ENCODE peak calls at places on chromosomes 12 and 14, in six cellular contexts. One of them, this sample, is unnamed.

GRCh38 chr14:106691601-106692291 is 1165.4 kb downstream of the TMEM121 start:
- DNase-seq in ascending aorta: no peak
- DNase-seq in left lung: peak
- DNase-seq in GM12865: peak
- DNase-seq in AG04450: no peak
- DNase-seq in GM12878: peak
- DNase-seq in this sample: peak

GRCh38 chr14:24366664-24367505 is 1.1 kb upstream of the NFATC4 start:
- DNase-seq in left lung: peak
- DNase-seq in AG04450: peak
- DNase-seq in ascending aorta: peak
- DNase-seq in GM12878: peak
- DNase-seq in GM12865: peak
- DNase-seq in this sample: peak

GRCh38 chr12:58668233-58668632 is 252.1 kb downstream of the LRIG3 start:
- DNase-seq in left lung: no peak
- DNase-seq in GM12878: no peak
- DNase-seq in ascending aorta: no peak
- DNase-seq in GM12865: no peak
- DNase-seq in AG04450: no peak
- DNase-seq in this sample: no peak

GRCh38 chr12:88242161-88242925 is 100.2 kb downstream of the TMTC3 start:
- DNase-seq in GM12878: no peak
- DNase-seq in ascending aorta: peak
- DNase-seq in left lung: no peak
- DNase-seq in AG04450: peak
- DNase-seq in GM12865: peak
- DNase-seq in this sample: no peak

GRCh38 chr14:54976316-54976715 is 50.6 kb downstream of the WDHD1 start:
- DNase-seq in AG04450: peak
- DNase-seq in GM12865: no peak
- DNase-seq in left lung: no peak
- DNase-seq in ascending aorta: no peak
- DNase-seq in GM12878: no peak
- DNase-seq in this sample: no peak

GRCh38 chr12:25264015-25264582 is 13.4 kb upstream of the KRAS start:
- DNase-seq in ascending aorta: no peak
- DNase-seq in GM12865: no peak
- DNase-seq in GM12878: no peak
- DNase-seq in AG04450: no peak
- DNase-seq in left lung: no peak
- DNase-seq in this sample: no peak

GRCh38 chr14:67970923-67971322 is 151.3 kb downstream of the RAD51B start:
- DNase-seq in ascending aorta: no peak
- DNase-seq in GM12865: no peak
- DNase-seq in AG04450: no peak
- DNase-seq in GM12878: no peak
- DNase-seq in left lung: no peak
- DNase-seq in this sample: no peak

GRCh38 chr12:92047058-92047826 is 98.4 kb downstream of the BTG1 start:
- DNase-seq in ascending aorta: no peak
- DNase-seq in AG04450: no peak
- DNase-seq in GM12865: no peak
- DNase-seq in GM12878: no peak
- DNase-seq in left lung: no peak
- DNase-seq in this sample: no peak

GRCh38 chr12:106304001-106304421 is 1.5 kb downstream of the TCP11L2 start:
- DNase-seq in GM12878: no peak
- DNase-seq in ascending aorta: no peak
- DNase-seq in left lung: no peak
- DNase-seq in GM12865: no peak
- DNase-seq in AG04450: no peak
- DNase-seq in this sample: no peak

GRCh38 chr14:39015964-39016577 is 87.0 kb downstream of the SEC23A start:
- DNase-seq in GM12865: no peak
- DNase-seq in GM12878: no peak
- DNase-seq in left lung: no peak
- DNase-seq in ascending aorta: no peak
- DNase-seq in AG04450: no peak
- DNase-seq in this sample: no peak

GRCh38 chr14:78608998-78609787 is 439.0 kb downstream of the NRXN3 start:
- DNase-seq in AG04450: no peak
- DNase-seq in ascending aorta: no peak
- DNase-seq in left lung: no peak
- DNase-seq in GM12865: peak
- DNase-seq in GM12878: no peak
- DNase-seq in this sample: no peak

GRCh38 chr12:94263905-94264655 is 115.7 kb downstream of the PLXNC1 start:
- DNase-seq in left lung: peak
- DNase-seq in ascending aorta: no peak
- DNase-seq in GM12878: no peak
- DNase-seq in GM12865: no peak
- DNase-seq in AG04450: no peak
- DNase-seq in this sample: no peak

GRCh38 chr12:80271770-80272169 is 172.3 kb upstream of the PTPRQ start:
- DNase-seq in GM12878: no peak
- DNase-seq in AG04450: no peak
- DNase-seq in GM12865: no peak
- DNase-seq in left lung: no peak
- DNase-seq in ascending aorta: no peak
- DNase-seq in this sample: no peak

GRCh38 chr12:47547077-47547476 is 158.8 kb downstream of the RPAP3 start:
- DNase-seq in AG04450: peak
- DNase-seq in GM12865: no peak
- DNase-seq in ascending aorta: no peak
- DNase-seq in GM12878: no peak
- DNase-seq in left lung: no peak
- DNase-seq in this sample: no peak

GRCh38 chr14:102777711-102778615 is 714 bp downstream of the TRAF3 start:
- DNase-seq in AG04450: no peak
- DNase-seq in ascending aorta: no peak
- DNase-seq in left lung: no peak
- DNase-seq in GM12865: peak
- DNase-seq in GM12878: no peak
- DNase-seq in this sample: no peak

GRCh38 chr12:120012067-120012621 is 23.1 kb downstream of the BICDL1 start:
- DNase-seq in GM12878: peak
- DNase-seq in AG04450: no peak
- DNase-seq in GM12865: peak
- DNase-seq in left lung: no peak
- DNase-seq in ascending aorta: no peak
- DNase-seq in this sample: peak

GRCh38 chr12:131473721-131474709 is 236.9 kb upstream of the SFSWAP start:
- DNase-seq in AG04450: no peak
- DNase-seq in left lung: no peak
- DNase-seq in GM12878: no peak
- DNase-seq in ascending aorta: no peak
- DNase-seq in GM12865: no peak
- DNase-seq in this sample: no peak

GRCh38 chr12:131471946-131472732 is 238.8 kb upstream of the SFSWAP start:
- DNase-seq in GM12878: no peak
- DNase-seq in left lung: no peak
- DNase-seq in GM12865: no peak
- DNase-seq in AG04450: no peak
- DNase-seq in ascending aorta: no peak
- DNase-seq in this sample: no peak

GRCh38 chr12:131468206-131468605 is 242.7 kb upstream of the SFSWAP start:
- DNase-seq in ascending aorta: no peak
- DNase-seq in AG04450: no peak
- DNase-seq in GM12878: no peak
- DNase-seq in left lung: no peak
- DNase-seq in GM12865: no peak
- DNase-seq in this sample: no peak

GRCh38 chr12:131473261-131473660 is 237.6 kb upstream of the SFSWAP start:
- DNase-seq in ascending aorta: no peak
- DNase-seq in AG04450: no peak
- DNase-seq in left lung: no peak
- DNase-seq in GM12878: no peak
- DNase-seq in GM12865: no peak
- DNase-seq in this sample: no peak

GRCh38 chr12:131471271-131471905 is 239.5 kb upstream of the SFSWAP start:
- DNase-seq in ascending aorta: no peak
- DNase-seq in left lung: no peak
- DNase-seq in AG04450: no peak
- DNase-seq in GM12878: no peak
- DNase-seq in GM12865: no peak
- DNase-seq in this sample: no peak
- TF ChIP-seq CTCF in ascending aorta: no peak
- TF ChIP-seq CTCF in left lung: no peak
- TF ChIP-seq CTCF in AG04450: no peak
- TF ChIP-seq CTCF in GM12878: no peak
- TF ChIP-seq CTCF in GM12865: no peak
- TF ChIP-seq CTCF in this sample: no peak

GRCh38 chr12:123064885-123065619 is 84.6 kb downstream of the ARL6IP4 start:
- DNase-seq in AG04450: no peak
- DNase-seq in GM12865: no peak
- DNase-seq in ascending aorta: no peak
- DNase-seq in GM12878: no peak
- DNase-seq in left lung: no peak
- DNase-seq in this sample: no peak

GRCh38 chr12:123062682-123063426 is 82.4 kb downstream of the ARL6IP4 start:
- DNase-seq in GM12865: peak
- DNase-seq in left lung: peak
- DNase-seq in AG04450: no peak
- DNase-seq in ascending aorta: peak
- DNase-seq in GM12878: no peak
- DNase-seq in this sample: no peak

GRCh38 chr12:123064356-123064755 is 83.9 kb downstream of the ARL6IP4 start:
- DNase-seq in GM12865: no peak
- DNase-seq in left lung: no peak
- DNase-seq in GM12878: no peak
- DNase-seq in AG04450: no peak
- DNase-seq in ascending aorta: peak
- DNase-seq in this sample: no peak

GRCh38 chr12:123061806-123062205 is 81.3 kb downstream of the ARL6IP4 start:
- DNase-seq in GM12865: no peak
- DNase-seq in ascending aorta: no peak
- DNase-seq in GM12878: no peak
- DNase-seq in AG04450: no peak
- DNase-seq in left lung: no peak
- DNase-seq in this sample: no peak

DNA sequence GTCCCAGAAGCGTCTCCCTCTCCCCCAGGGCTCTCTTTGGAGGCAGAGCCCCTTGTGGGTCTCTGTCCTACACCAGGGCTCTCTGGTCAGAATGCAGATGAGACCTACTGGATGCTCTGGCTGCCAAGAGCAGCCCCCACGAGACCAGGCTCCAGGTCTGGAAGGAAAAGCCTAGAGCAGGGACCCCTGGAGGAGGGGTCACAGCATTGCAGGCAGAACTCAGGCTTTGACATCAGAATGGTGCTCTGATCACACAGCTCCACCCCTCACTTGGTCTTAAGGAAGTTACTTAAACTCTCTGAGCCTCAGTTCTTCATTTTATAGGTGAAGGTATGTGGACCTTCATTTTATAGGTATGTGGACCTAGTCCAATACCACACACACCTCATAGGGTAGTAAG is 83.1 kb downstream of the ARL6IP4 start:
- DNase-seq in left lung: no peak
- DNase-seq in ascending aorta: no peak
- DNase-seq in GM12878: no peak
- DNase-seq in AG04450: no peak
- DNase-seq in GM12865: peak
- DNase-seq in this sample: no peak
- TF ChIP-seq CTCF in left lung: no peak
- TF ChIP-seq CTCF in ascending aorta: no peak
- TF ChIP-seq CTCF in GM12878: peak
- TF ChIP-seq CTCF in AG04450: peak
- TF ChIP-seq CTCF in GM12865: peak
- TF ChIP-seq CTCF in this sample: peak

GRCh38 chr12:76878899-76879709 is at the start of gene CSRP2:
- DNase-seq in left lung: peak
- DNase-seq in GM12878: peak
- DNase-seq in ascending aorta: peak
- DNase-seq in AG04450: peak
- DNase-seq in GM12865: peak
- DNase-seq in this sample: peak
- TF ChIP-seq CTCF in left lung: no peak
- TF ChIP-seq CTCF in GM12878: no peak
- TF ChIP-seq CTCF in ascending aorta: peak
- TF ChIP-seq CTCF in AG04450: peak
- TF ChIP-seq CTCF in GM12865: no peak
- TF ChIP-seq CTCF in this sample: no peak

GRCh38 chr12:132561784-132562156 is 48.6 kb downstream of the LRCOL1 start:
- DNase-seq in ascending aorta: no peak
- DNase-seq in AG04450: no peak
- DNase-seq in GM12878: no peak
- DNase-seq in left lung: no peak
- DNase-seq in GM12865: peak
- DNase-seq in this sample: peak
- TF ChIP-seq CTCF in ascending aorta: no peak
- TF ChIP-seq CTCF in AG04450: peak
- TF ChIP-seq CTCF in GM12878: peak
- TF ChIP-seq CTCF in left lung: no peak
- TF ChIP-seq CTCF in GM12865: peak
- TF ChIP-seq CTCF in this sample: peak

GRCh38 chr14:89827260-89827659 is 127.3 kb downstream of the EFCAB11 start:
- DNase-seq in GM12878: no peak
- DNase-seq in left lung: no peak
- DNase-seq in GM12865: no peak
- DNase-seq in ascending aorta: no peak
- DNase-seq in AG04450: no peak
- DNase-seq in this sample: no peak
- TF ChIP-seq CTCF in GM12878: no peak
- TF ChIP-seq CTCF in left lung: no peak
- TF ChIP-seq CTCF in GM12865: no peak
- TF ChIP-seq CTCF in ascending aorta: no peak
- TF ChIP-seq CTCF in AG04450: no peak
- TF ChIP-seq CTCF in this sample: no peak

DNA sequence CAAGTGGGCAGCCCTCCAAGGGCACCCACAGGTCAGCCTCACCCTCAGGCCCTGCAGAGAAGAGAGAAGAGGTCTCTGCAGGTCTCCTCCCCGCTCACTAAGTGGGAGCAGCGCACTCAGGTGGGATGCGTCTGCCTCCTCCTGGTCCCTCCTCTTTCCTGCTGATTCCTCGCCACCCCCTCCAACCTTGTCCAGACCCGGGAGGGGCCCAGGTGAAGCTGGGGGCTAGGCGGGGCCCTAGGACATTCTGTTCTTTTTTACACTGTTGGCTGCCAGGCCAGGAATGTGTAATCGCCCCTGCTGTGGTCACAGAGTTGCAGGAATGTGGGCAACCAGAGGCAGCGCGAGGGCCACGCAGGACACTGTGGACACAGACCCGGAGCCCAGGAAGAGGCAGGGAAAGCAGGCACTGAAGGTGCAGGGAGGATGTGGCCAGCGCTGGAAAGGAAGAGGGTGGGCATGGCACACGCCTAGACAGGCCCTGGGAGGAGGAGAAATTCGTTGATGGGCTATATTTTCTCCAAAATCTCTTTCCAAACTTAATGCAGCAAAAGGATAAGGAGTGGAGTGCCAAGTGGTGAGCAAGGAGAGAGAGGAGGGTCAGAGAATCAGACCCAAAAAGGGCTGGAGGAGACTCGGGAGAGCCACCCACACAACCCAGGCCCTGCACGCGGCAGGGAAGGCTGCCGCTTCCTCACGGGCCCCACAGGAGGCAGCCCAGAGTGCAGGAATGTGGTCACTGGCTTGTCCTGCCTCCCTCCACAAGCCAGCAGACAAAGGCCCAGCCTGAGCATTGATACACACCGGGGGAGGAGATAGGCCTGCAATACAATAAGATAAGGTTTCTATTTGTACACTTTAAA is 947 bp upstream of the SCNN1A start:
- DNase-seq in ascending aorta: no peak
- DNase-seq in left lung: peak
- DNase-seq in GM12878: no peak
- DNase-seq in AG04450: no peak
- DNase-seq in GM12865: no peak
- DNase-seq in this sample: no peak
- TF ChIP-seq CTCF in ascending aorta: peak
- TF ChIP-seq CTCF in left lung: peak
- TF ChIP-seq CTCF in GM12878: no peak
- TF ChIP-seq CTCF in AG04450: peak
- TF ChIP-seq CTCF in GM12865: no peak
- TF ChIP-seq CTCF in this sample: no peak

This sample was measured in GM06990.